ENCODE peak calls at places on chromosomes 12 and 14, in four cellular contexts. One of them, this sample, is unnamed.

GRCh38 chr12:123269395-123269892 is 2.2 kb downstream of the CDK2AP1 start:
- DNase-seq in tibial nerve: peak
- DNase-seq in AG09319: peak
- DNase-seq in pancreas: peak
- DNase-seq in this sample: no peak

GRCh38 chr12:7190268-7191055 is 976 bp downstream of the PEX5 start:
- DNase-seq in pancreas: peak
- DNase-seq in tibial nerve: peak
- DNase-seq in AG09319: no peak
- DNase-seq in this sample: no peak

GRCh38 chr14:95943699-95944098 is 67.1 kb downstream of the TUNAR start:
- DNase-seq in AG09319: no peak
- DNase-seq in tibial nerve: no peak
- DNase-seq in pancreas: no peak
- DNase-seq in this sample: no peak

GRCh38 chr12:54411398-54412241 is 7.4 kb downstream of the ITGA5 start:
- DNase-seq in AG09319: peak
- DNase-seq in pancreas: no peak
- DNase-seq in tibial nerve: peak
- DNase-seq in this sample: peak

GRCh38 chr14:44846232-44846824 is 115.4 kb downstream of the KLHL28 start:
- DNase-seq in pancreas: no peak
- DNase-seq in tibial nerve: no peak
- DNase-seq in AG09319: peak
- DNase-seq in this sample: no peak

GRCh38 chr12:6966351-6966750 is 4.1 kb downstream of the PHB2 start:
- DNase-seq in AG09319: no peak
- DNase-seq in pancreas: no peak
- DNase-seq in tibial nerve: no peak
- DNase-seq in this sample: no peak

GRCh38 chr12:68279227-68280054 is 26.0 kb upstream of the IL22 start:
- DNase-seq in pancreas: no peak
- DNase-seq in AG09319: no peak
- DNase-seq in tibial nerve: no peak
- DNase-seq in this sample: no peak

GRCh38 chr12:32039341-32039740 is 67.3 kb upstream of the BICD1 start:
- DNase-seq in pancreas: no peak
- DNase-seq in tibial nerve: no peak
- DNase-seq in AG09319: no peak
- DNase-seq in this sample: no peak

GRCh38 chr12:14913381-14913781 is 25.0 kb downstream of the ERP27 start:
- DNase-seq in pancreas: no peak
- DNase-seq in AG09319: no peak
- DNase-seq in tibial nerve: no peak
- DNase-seq in this sample: no peak

GRCh38 chr14:52951730-52952481 is 1.1 kb upstream of the FERMT2 start:
- DNase-seq in AG09319: peak
- DNase-seq in pancreas: peak
- DNase-seq in tibial nerve: no peak
- DNase-seq in this sample: no peak

GRCh38 chr12:124152733-124153132 is 142.2 kb upstream of the RFLNA start:
- DNase-seq in tibial nerve: no peak
- DNase-seq in AG09319: no peak
- DNase-seq in pancreas: no peak
- DNase-seq in this sample: no peak

GRCh38 chr14:67335781-67336180 is 23.8 kb downstream of the ATP6V1D start:
- DNase-seq in tibial nerve: no peak
- DNase-seq in AG09319: no peak
- DNase-seq in pancreas: no peak
- DNase-seq in this sample: no peak
- TF ChIP-seq CTCF in tibial nerve: peak
- TF ChIP-seq CTCF in AG09319: no peak
- TF ChIP-seq CTCF in pancreas: no peak
- TF ChIP-seq CTCF in this sample: peak

GRCh38 chr14:103731916-103732867 is 16.6 kb downstream of the ZFYVE21 start:
- DNase-seq in tibial nerve: no peak
- DNase-seq in AG09319: no peak
- DNase-seq in pancreas: no peak
- DNase-seq in this sample: no peak

GRCh38 chr14:103728721-103729120 is 13.1 kb downstream of the ZFYVE21 start:
- DNase-seq in tibial nerve: no peak
- DNase-seq in AG09319: no peak
- DNase-seq in pancreas: no peak
- DNase-seq in this sample: no peak

GRCh38 chr14:103729496-103730448 is 14.2 kb downstream of the ZFYVE21 start:
- DNase-seq in AG09319: no peak
- DNase-seq in tibial nerve: no peak
- DNase-seq in pancreas: no peak
- DNase-seq in this sample: no peak

GRCh38 chr14:103731481-103731880 is 15.9 kb downstream of the ZFYVE21 start:
- DNase-seq in tibial nerve: no peak
- DNase-seq in pancreas: no peak
- DNase-seq in AG09319: no peak
- DNase-seq in this sample: no peak

GRCh38 chr14:103730490-103731035 is 15.0 kb downstream of the ZFYVE21 start:
- DNase-seq in tibial nerve: no peak
- DNase-seq in pancreas: peak
- DNase-seq in AG09319: no peak
- DNase-seq in this sample: no peak
- TF ChIP-seq CTCF in tibial nerve: no peak
- TF ChIP-seq CTCF in pancreas: no peak
- TF ChIP-seq CTCF in AG09319: peak
- TF ChIP-seq CTCF in this sample: peak

DNA sequence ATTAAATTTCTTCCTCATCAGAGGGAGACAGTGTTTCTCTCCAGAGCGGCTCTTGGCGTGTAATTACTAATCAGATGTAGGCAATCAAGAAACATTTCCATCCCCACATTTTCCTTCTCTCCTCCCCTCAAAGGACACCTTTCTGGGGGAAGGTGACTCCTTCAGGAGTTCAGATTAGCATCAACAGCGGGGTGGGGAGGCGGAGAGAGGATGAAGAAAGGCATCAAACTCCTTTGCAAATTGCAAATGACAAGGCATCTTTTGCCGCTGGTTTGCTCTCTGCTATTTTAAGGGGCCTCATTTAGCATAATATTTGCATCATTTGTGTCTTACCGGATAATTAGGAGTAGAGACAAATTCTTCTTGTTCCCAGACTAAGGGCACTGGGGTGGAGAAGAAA is 231.7 kb upstream of the SRRM4 start:
- DNase-seq in tibial nerve: no peak
- DNase-seq in AG09319: no peak
- DNase-seq in pancreas: no peak
- DNase-seq in this sample: no peak
- TF ChIP-seq CTCF in tibial nerve: no peak
- TF ChIP-seq CTCF in AG09319: no peak
- TF ChIP-seq CTCF in pancreas: no peak
- TF ChIP-seq CTCF in this sample: no peak

GRCh38 chr14:89067293-89067972 is 243.0 kb downstream of the TTC8 start:
- DNase-seq in tibial nerve: no peak
- DNase-seq in AG09319: no peak
- DNase-seq in pancreas: no peak
- DNase-seq in this sample: no peak
- TF ChIP-seq CTCF in tibial nerve: no peak
- TF ChIP-seq CTCF in AG09319: no peak
- TF ChIP-seq CTCF in pancreas: no peak
- TF ChIP-seq CTCF in this sample: no peak

GRCh38 chr14:92676031-92676430 is 72.4 kb downstream of the LGMN start:
- DNase-seq in AG09319: no peak
- DNase-seq in tibial nerve: no peak
- DNase-seq in pancreas: no peak
- DNase-seq in this sample: no peak
- TF ChIP-seq CTCF in AG09319: no peak
- TF ChIP-seq CTCF in tibial nerve: no peak
- TF ChIP-seq CTCF in pancreas: no peak
- TF ChIP-seq CTCF in this sample: no peak